ENCODE peak calls at places on chromosomes 3 and 15, in nine cellular contexts. U, L, S, P, I, Q, B, D and W are unnamed samples.

GRCh38 chr15:34776706-34777105 is 18.6 kb downstream of the ACTC1 start:
- DNase-seq in Q (no peak), U (no peak), L (no peak), P (no peak), B (no peak), I (no peak), S (no peak), D (no peak), W (no peak)

GRCh38 chr15:78007965-78008886 is 69.3 kb downstream of the TBC1D2B start:
- DNase-seq in P (peak; percentile 83), D (no peak), B (no peak), Q (peak; percentile 75), I (no peak), S (peak; percentile 94), L (no peak), U (no peak), W (no peak)

GRCh38 chr15:70289191-70289955 is 191.7 kb upstream of the TLE3 start:
- DNase-seq in I (no peak), L (no peak), P (no peak), S (peak; percentile 77), B (no peak), Q (peak; percentile 31), U (no peak), D (no peak), W (peak; percentile 8)

GRCh38 chr15:97525809-97526208 is 434.7 kb upstream of the ARRDC4 start:
- DNase-seq in P (no peak), Q (no peak), L (no peak), D (no peak), S (no peak), B (no peak), U (no peak), I (no peak), W (no peak)

GRCh38 chr15:25207369-25207768 is 231.5 kb downstream of the UBE3A start:
- DNase-seq in D (no peak), B (no peak), U (no peak), L (no peak), P (no peak), I (no peak), S (no peak), Q (no peak), W (no peak)

GRCh38 chr3:79818015-79818414 is 50.2 kb upstream of the ROBO1 start:
- DNase-seq in D (no peak), S (no peak), I (no peak), L (no peak), B (no peak), P (no peak), Q (no peak), U (no peak), W (no peak)

GRCh38 chr15:101091080-101092017 is 160.5 kb downstream of the CHSY1 start:
- DNase-seq in U (no peak), B (peak; percentile 77), L (no peak), I (peak; percentile 86), Q (no peak), S (no peak), P (peak; percentile 74), D (no peak), W (no peak)

GRCh38 chr15:58361291-58361759 is 70.5 kb upstream of the LIPC start:
- DNase-seq in D (no peak), S (no peak), B (peak; percentile 98), P (no peak), Q (peak; percentile 61), I (no peak), L (no peak), U (no peak), W (no peak)

GRCh38 chr15:92654662-92655061 is 913 bp downstream of the FAM174B start:
- DNase-seq in D (no peak), P (no peak), U (no peak), B (no peak), S (no peak), Q (no peak), L (no peak), I (peak; percentile 44), W (no peak)

GRCh38 chr3:159174715-159175390 is 373.0 kb downstream of the MFSD1 start:
- DNase-seq in D (no peak), I (no peak), B (peak; percentile 72), S (no peak), L (no peak), P (no peak), Q (peak; percentile 78), U (no peak), W (no peak)

GRCh38 chr3:42747581-42747980 is 25.5 kb downstream of the CCDC13 start:
- DNase-seq in S (no peak), P (no peak), Q (no peak), I (no peak), B (no peak), L (no peak), U (no peak), D (no peak), W (no peak)

GRCh38 chr3:7447197-7447769 is 586.4 kb downstream of the GRM7 start:
- DNase-seq in I (no peak), Q (no peak), S (no peak), U (no peak), B (no peak), D (no peak), P (no peak), L (no peak), W (no peak)

GRCh38 chr15:50181983-50182232 is at the start of gene SLC27A2:
- DNase-seq in S (no peak), L (peak; percentile 86), Q (peak; percentile 53), D (no peak), B (no peak), I (no peak), U (no peak), P (no peak), W (peak; percentile 69)

GRCh38 chr15:50181206-50181982 is 602 bp upstream of the SLC27A2 start:
- DNase-seq in Q (no peak), D (no peak), L (peak; percentile 17), I (no peak), B (no peak), S (no peak), U (no peak), P (no peak), W (no peak)

GRCh38 chr15:50182233-50183013 is 427 bp downstream of the SLC27A2 start:
- DNase-seq in Q (no peak), L (peak; percentile 85), U (no peak), B (peak; percentile 38), S (no peak), D (peak; percentile 65), I (peak; percentile 23), P (peak; percentile 53), W (no peak)

GRCh38 chr15:50184863-50185504 is 3.0 kb downstream of the SLC27A2 start:
- DNase-seq in B (no peak), Q (no peak), I (no peak), S (no peak), U (no peak), D (no peak), L (no peak), P (no peak), W (no peak)

DNA sequence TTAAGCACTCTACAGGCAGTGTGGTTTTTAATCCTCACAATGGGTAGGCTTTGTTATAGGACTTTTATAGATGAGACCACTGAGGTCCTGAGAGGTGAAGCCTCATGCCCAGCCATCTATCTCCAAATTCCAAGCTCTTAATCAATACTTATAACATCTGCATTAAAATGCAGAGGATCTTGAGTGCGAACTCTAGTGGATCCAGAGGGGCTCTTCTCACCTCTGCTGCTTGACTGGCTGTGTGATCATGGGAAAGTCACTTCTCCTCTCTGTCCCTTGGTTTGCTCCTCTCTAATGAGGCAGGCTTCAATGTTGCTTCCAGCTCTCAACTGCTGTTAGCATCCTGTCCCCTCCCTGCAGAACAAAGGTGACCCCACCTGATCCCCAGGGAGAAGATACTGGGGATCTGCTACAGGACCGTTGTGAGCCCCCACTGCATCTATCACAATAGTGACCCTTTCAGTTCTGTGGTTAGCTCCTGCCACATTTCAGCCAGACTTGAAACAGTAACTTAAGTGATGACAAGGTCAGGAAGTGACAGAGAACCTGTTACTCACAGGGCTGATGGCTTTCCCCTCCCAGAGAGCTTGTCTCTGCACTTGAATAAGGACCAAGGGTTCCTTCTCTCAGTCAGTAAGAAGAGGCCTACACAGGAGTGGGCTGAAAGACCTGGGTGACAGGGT is 1.3 kb downstream of the SLC27A2 start:
- DNase-seq in S (no peak), B (no peak), D (peak; percentile 48), I (no peak), P (no peak), Q (peak; percentile 32), U (no peak), L (no peak), W (peak; percentile 18)
- H3K27me3 ChIP-seq in S (peaks cover 4% of the 10 kb centered on the region), B (peaks cover 44% of the 10 kb centered on the region), D (no peaks in the 10 kb centered on the region), I (peaks cover 36% of the 10 kb centered on the region), P (peaks cover 4% of the 10 kb centered on the region), Q (no peaks in the 10 kb centered on the region), U (no peaks in the 10 kb centered on the region), L (no peaks in the 10 kb centered on the region), W (no peaks in the 10 kb centered on the region)

DNA sequence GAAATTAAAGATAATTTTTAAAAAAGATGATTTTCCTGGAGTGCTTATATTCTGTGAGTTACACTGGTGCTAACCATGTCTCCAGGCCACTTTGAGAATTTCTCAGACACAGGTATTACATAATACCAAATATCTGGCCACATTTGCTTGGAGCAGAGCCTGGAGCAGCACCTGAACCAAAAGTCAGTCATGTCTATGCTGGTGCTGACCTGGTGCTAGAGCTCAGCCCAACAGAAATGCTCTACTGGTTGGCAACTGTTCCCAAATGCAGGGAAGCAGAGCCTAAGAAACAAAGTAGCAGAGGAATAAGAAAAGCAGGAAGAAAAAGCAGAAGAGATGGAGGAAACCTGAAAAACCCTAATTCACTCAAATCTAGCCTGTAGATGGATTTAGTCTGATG is 135.7 kb upstream of the SLC7A14 start:
- DNase-seq in Q (no peak), B (no peak), I (no peak), L (no peak), U (no peak), D (no peak), P (no peak), S (no peak), W (peak; percentile 40)
- H3K4me1 ChIP-seq in Q (peaks cover 7% of the 10 kb centered on the region), B (peaks cover 11% of the 10 kb centered on the region), I (peaks cover 8% of the 10 kb centered on the region), L (peaks cover 4% of the 10 kb centered on the region), U (no peaks in the 10 kb centered on the region), D (no peaks in the 10 kb centered on the region), P (no peaks in the 10 kb centered on the region), S (no peaks in the 10 kb centered on the region), W (peaks cover 25% of the 10 kb centered on the region)

GRCh38 chr3:126985143-126985985 is 2.4 kb downstream of the PLXNA1 start:
- DNase-seq in P (no peak), D (no peak), Q (no peak), L (peak; percentile 80), B (no peak), U (no peak), I (no peak), S (no peak), W (no peak)
- H3K4me3 ChIP-seq in P (no peak overlapping the region), D (no peak overlapping the region), Q (no peak overlapping the region), L (peak overlapping the region; percentile 84), B (peak overlapping the region; percentile 86), U (no peak overlapping the region), I (no peak overlapping the region), S (no peak overlapping the region), W (no peak overlapping the region)

DNA sequence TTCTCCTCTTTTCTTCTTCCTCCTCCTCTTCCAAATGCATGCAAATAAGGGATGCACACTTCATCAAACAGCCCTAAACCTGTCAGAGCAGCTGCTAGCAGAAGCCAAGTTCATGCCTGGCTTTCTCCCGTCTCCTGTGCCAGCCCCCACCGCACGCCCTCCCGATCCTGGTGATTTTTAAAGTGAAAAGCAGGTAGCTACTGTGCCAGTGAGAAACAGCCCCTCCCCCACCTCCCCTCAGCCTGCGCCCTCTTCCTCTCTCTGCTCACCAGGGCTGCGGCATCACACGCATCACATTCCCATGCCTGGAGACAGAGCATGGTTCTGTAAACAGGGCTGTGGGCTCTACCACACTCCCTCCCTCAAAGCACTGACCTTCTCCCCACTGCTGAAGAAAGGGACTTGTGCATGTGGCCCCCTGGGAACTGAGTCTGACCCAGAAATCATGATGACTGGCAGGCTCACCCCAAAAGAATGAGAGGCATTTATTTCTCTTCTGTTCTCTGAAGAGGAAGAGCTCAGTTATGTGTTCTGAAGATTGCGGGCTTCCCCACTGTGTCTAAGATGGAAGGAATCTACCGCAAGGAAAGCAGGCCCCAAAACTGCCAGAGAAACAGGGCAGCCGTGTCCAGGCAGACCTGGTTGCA is 14.6 kb upstream of the SLC6A1 start:
- DNase-seq in P (no peak), D (no peak), L (no peak), S (no peak), B (no peak), I (no peak), U (no peak), Q (no peak), W (no peak)
- H3K27me3 ChIP-seq in P (no peaks in the 10 kb centered on the region), D (peaks cover 3% of the 10 kb centered on the region), L (no peaks in the 10 kb centered on the region), S (no peaks in the 10 kb centered on the region), B (peaks cover 63% of the 10 kb centered on the region), I (peaks cover 14% of the 10 kb centered on the region), U (no peaks in the 10 kb centered on the region), Q (peaks cover 23% of the 10 kb centered on the region), W (no peaks in the 10 kb centered on the region)